ENCODE peak calls at places on chromosome X, in ten cellular contexts. One of them, this sample, is unnamed.

GRCh38 chrX:125289209-125289608 is 30.5 kb upstream of the TEX13C start:
- DNase-seq in A549: peak; percentile 67
- DNase-seq in activated naive CD4-positive, alpha-beta T cell: no peak
- DNase-seq in activated CD4-positive, alpha-beta T cell treated with anti-CD3 and anti-CD28 coated beads, Interleukin-2, amount 10 ng/mL, durations not matched to agents 7 days and 5 days: no peak
- DNase-seq in mucosa of gallbladder: no peak
- DNase-seq in central memory CD4-positive, alpha-beta T cell: no peak
- DNase-seq in NCI-H1694: no peak
- DNase-seq in SK-N-SH: no peak
- DNase-seq in naive thymus-derived CD4-positive, alpha-beta T cell: no peak
- DNase-seq in GM03348: no peak
- DNase-seq in this sample: no peak

GRCh38 chrX:40150503-40150902 is 52.7 kb upstream of the BCOR start:
- DNase-seq in A549: no peak
- DNase-seq in activated naive CD4-positive, alpha-beta T cell: no peak
- DNase-seq in activated CD4-positive, alpha-beta T cell treated with anti-CD3 and anti-CD28 coated beads, Interleukin-2, amount 10 ng/mL, durations not matched to agents 7 days and 5 days: no peak
- DNase-seq in mucosa of gallbladder: no peak
- DNase-seq in central memory CD4-positive, alpha-beta T cell: no peak
- DNase-seq in NCI-H1694: no peak
- DNase-seq in SK-N-SH: no peak
- DNase-seq in naive thymus-derived CD4-positive, alpha-beta T cell: no peak
- DNase-seq in GM03348: no peak
- DNase-seq in this sample: no peak

GRCh38 chrX:24493740-24494543 is 28.9 kb downstream of the PDK3 start:
- DNase-seq in A549: no peak
- DNase-seq in activated naive CD4-positive, alpha-beta T cell: no peak
- DNase-seq in activated CD4-positive, alpha-beta T cell treated with anti-CD3 and anti-CD28 coated beads, Interleukin-2, amount 10 ng/mL, durations not matched to agents 7 days and 5 days: peak; percentile 10
- DNase-seq in mucosa of gallbladder: no peak
- DNase-seq in central memory CD4-positive, alpha-beta T cell: peak; percentile 11
- DNase-seq in NCI-H1694: no peak
- DNase-seq in SK-N-SH: no peak
- DNase-seq in naive thymus-derived CD4-positive, alpha-beta T cell: no peak
- DNase-seq in GM03348: no peak
- DNase-seq in this sample: no peak

GRCh38 chrX:38859602-38860001 is 58.3 kb downstream of the MID1IP1 start:
- DNase-seq in A549: no peak
- DNase-seq in activated naive CD4-positive, alpha-beta T cell: no peak
- DNase-seq in activated CD4-positive, alpha-beta T cell treated with anti-CD3 and anti-CD28 coated beads, Interleukin-2, amount 10 ng/mL, durations not matched to agents 7 days and 5 days: no peak
- DNase-seq in mucosa of gallbladder: no peak
- DNase-seq in central memory CD4-positive, alpha-beta T cell: no peak
- DNase-seq in NCI-H1694: no peak
- DNase-seq in SK-N-SH: no peak
- DNase-seq in naive thymus-derived CD4-positive, alpha-beta T cell: no peak
- DNase-seq in GM03348: peak; percentile 7
- DNase-seq in this sample: no peak

GRCh38 chrX:53262918-53263394 is 18.4 kb downstream of the IQSEC2 start:
- DNase-seq in A549: peak; percentile 78
- DNase-seq in activated naive CD4-positive, alpha-beta T cell: no peak
- DNase-seq in activated CD4-positive, alpha-beta T cell treated with anti-CD3 and anti-CD28 coated beads, Interleukin-2, amount 10 ng/mL, durations not matched to agents 7 days and 5 days: peak; percentile 19
- DNase-seq in mucosa of gallbladder: peak; percentile 57
- DNase-seq in central memory CD4-positive, alpha-beta T cell: no peak
- DNase-seq in NCI-H1694: no peak
- DNase-seq in SK-N-SH: no peak
- DNase-seq in naive thymus-derived CD4-positive, alpha-beta T cell: no peak
- DNase-seq in GM03348: peak; percentile 78
- DNase-seq in this sample: no peak

GRCh38 chrX:31233941-31234496 is 162.2 kb upstream of the FTHL17 start:
- DNase-seq in A549: no peak
- DNase-seq in activated naive CD4-positive, alpha-beta T cell: no peak
- DNase-seq in activated CD4-positive, alpha-beta T cell treated with anti-CD3 and anti-CD28 coated beads, Interleukin-2, amount 10 ng/mL, durations not matched to agents 7 days and 5 days: no peak
- DNase-seq in mucosa of gallbladder: no peak
- DNase-seq in central memory CD4-positive, alpha-beta T cell: no peak
- DNase-seq in NCI-H1694: no peak
- DNase-seq in SK-N-SH: no peak
- DNase-seq in naive thymus-derived CD4-positive, alpha-beta T cell: no peak
- DNase-seq in GM03348: no peak
- DNase-seq in this sample: no peak

GRCh38 chrX:68431836-68432235 is 1.5 kb downstream of the OPHN1 start:
- DNase-seq in A549: no peak
- DNase-seq in activated naive CD4-positive, alpha-beta T cell: no peak
- DNase-seq in activated CD4-positive, alpha-beta T cell treated with anti-CD3 and anti-CD28 coated beads, Interleukin-2, amount 10 ng/mL, durations not matched to agents 7 days and 5 days: no peak
- DNase-seq in mucosa of gallbladder: no peak
- DNase-seq in central memory CD4-positive, alpha-beta T cell: no peak
- DNase-seq in NCI-H1694: no peak
- DNase-seq in SK-N-SH: no peak
- DNase-seq in naive thymus-derived CD4-positive, alpha-beta T cell: no peak
- DNase-seq in GM03348: no peak
- DNase-seq in this sample: no peak

GRCh38 chrX:38803609-38804480 is 2.6 kb downstream of the MID1IP1 start:
- DNase-seq in A549: peak; percentile 92
- DNase-seq in activated naive CD4-positive, alpha-beta T cell: peak; percentile 19
- DNase-seq in activated CD4-positive, alpha-beta T cell treated with anti-CD3 and anti-CD28 coated beads, Interleukin-2, amount 10 ng/mL, durations not matched to agents 7 days and 5 days: peak; percentile 74
- DNase-seq in mucosa of gallbladder: peak; percentile 79
- DNase-seq in central memory CD4-positive, alpha-beta T cell: peak; percentile 51
- DNase-seq in NCI-H1694: peak; percentile 32
- DNase-seq in SK-N-SH: peak; percentile 87
- DNase-seq in naive thymus-derived CD4-positive, alpha-beta T cell: no peak
- DNase-seq in GM03348: peak; percentile 81
- DNase-seq in this sample: peak; percentile 95